ENCODE peak calls at places on chromosomes 7 and 10, in six cellular contexts. J is small intestine; I is OCI-LY7; C is Panc1; Y is neural progenitor cell; S is CD8-positive, alpha-beta T cell. A is an unnamed sample. For H3K4me1 and H3K9me3, the result is how much of the 10 kb centered on the place peaks cover.

GRCh38 chr10:118957141-118957825 is 72.2 kb upstream of the NANOS1 start:
- DNase-seq in Y (no peak), S (no peak), J (no peak), C (no peak), I (no peak), A (no peak)

GRCh38 chr10:56318816-56319215 is 42.2 kb downstream of the ZWINT start:
- DNase-seq in J (no peak), Y (no peak), C (no peak), S (no peak), I (no peak), A (no peak)

GRCh38 chr7:8259586-8260222 is 2.3 kb downstream of the ICA1 start:
- DNase-seq in C (no peak), S (no peak), J (no peak), Y (no peak), I (no peak), A (no peak)

GRCh38 chr7:151440799-151441443 is 980 bp upstream of the CRYGN start:
- DNase-seq in Y (no peak), S (no peak), C (no peak), I (no peak), J (no peak), A (no peak)

GRCh38 chr7:47763063-47763974 is 181.4 kb upstream of the TNS3 start:
- DNase-seq in S (no peak), J (peak), Y (peak), C (peak), I (no peak), A (no peak)

GRCh38 chr10:121337356-121337936 is 260.8 kb downstream of the FGFR2 start:
- DNase-seq in J (peak), C (no peak), I (no peak), Y (peak), S (no peak), A (no peak)

GRCh38 chr7:21767300-21767900 is 178.3 kb downstream of the CDCA7L start:
- DNase-seq in C (peak), I (peak), S (no peak), Y (peak), J (peak), A (peak)

GRCh38 chr7:129401228-129401967 is 32.8 kb upstream of the STRIP2 start:
- DNase-seq in Y (no peak), S (no peak), I (no peak), J (no peak), C (no peak), A (no peak)

GRCh38 chr10:58582045-58582444 is 69.4 kb downstream of the BICC1 start:
- DNase-seq in C (no peak), S (no peak), J (no peak), Y (no peak), I (no peak), A (no peak)

GRCh38 chr7:152136623-152137022 is 111.1 kb downstream of the GALNT11 start:
- DNase-seq in Y (peak), I (no peak), C (no peak), J (no peak), S (no peak), A (no peak)

GRCh38 chr10:26367771-26368170 is 70.4 kb upstream of the APBB1IP start:
- DNase-seq in S (peak), I (peak), J (peak), C (no peak), Y (peak), A (no peak)

GRCh38 chr10:42953684-42954674 is 122.9 kb upstream of the RET start:
- DNase-seq in S (no peak), I (no peak), Y (no peak), J (no peak), C (no peak), A (no peak)

GRCh38 chr7:114658188-114658587 is 243.6 kb downstream of the FOXP2 start:
- DNase-seq in I (no peak), Y (no peak), C (no peak), J (no peak), S (no peak), A (no peak)

GRCh38 chr10:97025613-97026242 is 160.0 kb downstream of the SLIT1 start:
- DNase-seq in C (no peak), S (peak), Y (peak), J (peak), I (peak), A (peak)

GRCh38 chr7:132697032-132697431 is 120.8 kb upstream of the PLXNA4 start:
- DNase-seq in Y (peak), J (no peak), I (no peak), C (no peak), S (no peak), A (no peak)

GRCh38 chr10:68516766-68517165 is 10.6 kb downstream of the SLC25A16 start:
- DNase-seq in S (no peak), C (no peak), Y (no peak), I (no peak), J (no peak), A (no peak)

GRCh38 chr10:122265896-122266295 is 5.2 kb upstream of the BTBD16 start:
- DNase-seq in I (no peak), C (no peak), Y (no peak), S (no peak), J (no peak), A (no peak)

GRCh38 chr7:17369686-17370426 is 71.4 kb downstream of the AHR start:
- DNase-seq in C (no peak), S (no peak), Y (no peak), I (no peak), J (peak), A (no peak)

GRCh38 chr10:124589491-124590006 is 127.9 kb downstream of the LHPP start:
- DNase-seq in I (no peak), J (no peak), Y (no peak), C (no peak), S (no peak), A (no peak)

GRCh38 chr10:56537984-56538383 is 176.9 kb upstream of the ZWINT start:
- DNase-seq in I (no peak), S (no peak), J (no peak), C (peak), Y (no peak), A (no peak)

GRCh38 chr7:1967512-1968396 is 265.0 kb downstream of the MAD1L1 start:
- DNase-seq in C (no peak), J (no peak), S (no peak), Y (no peak), I (no peak), A (no peak)

GRCh38 chr7:127885843-127886242 is 145.4 kb downstream of the LRRC4 start:
- DNase-seq in S (no peak), Y (no peak), J (no peak), C (no peak), I (no peak), A (no peak)

GRCh38 chr10:18666810-18667209 is 7.6 kb downstream of the ARL5B start:
- DNase-seq in C (no peak), J (no peak), S (no peak), I (no peak), Y (no peak), A (no peak)

GRCh38 chr7:32594965-32595364 is 99.7 kb downstream of the AVL9 start:
- DNase-seq in Y (no peak), S (no peak), I (no peak), C (no peak), J (no peak), A (no peak)

GRCh38 chr7:111362660-111363059 is 199.6 kb downstream of the IMMP2L start:
- DNase-seq in J (no peak), S (no peak), I (no peak), Y (peak), C (no peak), A (no peak)

GRCh38 chr10:103262229-103262628 is 14.7 kb upstream of the INA start:
- DNase-seq in S (no peak), Y (no peak), I (no peak), J (no peak), C (no peak), A (no peak)

GRCh38 chr7:115475774-115476407 is 554.0 kb downstream of the MDFIC start:
- DNase-seq in C (no peak), Y (peak), I (no peak), S (no peak), J (peak), A (no peak)

GRCh38 chr10:63431962-63432797 is 33.6 kb downstream of the JMJD1C start:
- DNase-seq in C (no peak), I (no peak), J (no peak), S (no peak), Y (no peak), A (no peak)

GRCh38 chr7:23357190-23358093 is 58.3 kb downstream of the MALSU1 start:
- DNase-seq in I (peak), J (peak), Y (no peak), S (no peak), C (peak), A (no peak)

GRCh38 chr7:74718336-74718735 is 55.5 kb upstream of the NCF1 start:
- DNase-seq in Y (no peak), J (no peak), S (no peak), I (no peak), C (no peak), A (no peak)

GRCh38 chr10:100872034-100872791 is 40.5 kb upstream of the SLF2 start:
- DNase-seq in C (peak), S (peak), I (peak), J (peak), Y (peak), A (peak)

GRCh38 chr7:31251441-31251840 is 89.1 kb downstream of the NEUROD6 start:
- DNase-seq in Y (peak), S (no peak), C (no peak), J (no peak), I (no peak), A (no peak)

GRCh38 chr10:47452495-47453434 is 31.1 kb downstream of the ANXA8 start:
- DNase-seq in J (no peak), Y (no peak), C (no peak), I (no peak), S (no peak), A (no peak)

GRCh38 chr10:33217854-33218253 is 116.6 kb downstream of the NRP1 start:
- DNase-seq in C (no peak), S (no peak), I (no peak), Y (no peak), J (no peak), A (no peak)

GRCh38 chr7:128882134-128882533 is 19.5 kb downstream of the ATP6V1F start:
- DNase-seq in J (no peak), C (no peak), I (no peak), Y (no peak), S (no peak), A (no peak)

GRCh38 chr7:132131196-132131595 is 445.1 kb downstream of the PLXNA4 start:
- DNase-seq in S (no peak), I (no peak), J (no peak), C (no peak), Y (no peak), A (no peak)

GRCh38 chr7:135919071-135919841 is 57.9 kb downstream of the MTPN start:
- DNase-seq in S (no peak), I (no peak), J (no peak), Y (no peak), C (no peak), A (no peak)

GRCh38 chr10:113268186-113268585 is 284.7 kb upstream of the HABP2 start:
- DNase-seq in S (no peak), J (no peak), I (no peak), C (no peak), Y (no peak), A (no peak)

GRCh38 chr10:72156223-72156622 is 59.6 kb upstream of the ANAPC16 start:
- DNase-seq in Y (no peak), C (no peak), S (no peak), J (no peak), I (no peak), A (no peak)

DNA sequence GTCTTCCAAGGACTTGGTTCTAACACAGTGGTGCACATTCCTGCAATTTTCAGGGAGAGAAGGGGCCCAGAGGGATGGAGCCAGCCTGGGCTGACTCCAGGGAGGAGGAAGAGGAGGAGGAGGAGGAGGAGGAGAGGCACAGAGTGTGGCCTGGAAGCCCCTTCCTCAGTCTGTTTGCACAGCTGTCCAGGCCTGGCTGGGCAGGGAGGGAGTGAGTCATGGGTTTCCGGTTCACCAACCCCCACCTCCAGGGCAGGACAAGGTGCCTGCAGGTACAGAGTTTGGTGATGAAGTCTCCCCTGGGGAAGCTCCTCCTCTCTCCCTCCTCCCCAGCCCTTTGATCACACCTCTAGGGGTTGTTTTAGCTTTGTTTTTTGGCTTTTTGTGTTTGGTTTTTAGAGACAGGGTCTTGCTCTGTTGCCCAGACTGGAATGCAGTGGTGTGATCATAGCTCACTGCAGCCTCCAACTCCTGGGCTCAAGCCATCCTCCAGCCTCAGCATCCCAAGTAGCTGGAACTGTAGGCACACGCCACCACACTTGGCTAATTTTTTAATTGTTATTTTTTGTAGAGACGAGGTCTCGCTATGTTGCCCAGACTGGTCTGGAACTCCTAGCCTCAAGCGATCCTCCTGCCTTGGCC is 77.5 kb upstream of the CUX1 start:
- DNase-seq in J (peak), I (peak), S (no peak), C (no peak), Y (no peak), A (no peak)
- H3K4me1 ChIP-seq in J (under half), I (half or more), S (under half), C (under half), Y (under half), A (under half)

GRCh38 chr10:15461353-15462108 is 90.4 kb upstream of the FAM171A1 start:
- DNase-seq in I (no peak), Y (no peak), J (no peak), C (no peak), S (no peak), A (no peak)

GRCh38 chr10:15457382-15457781 is 86.3 kb upstream of the FAM171A1 start:
- DNase-seq in Y (no peak), S (no peak), I (no peak), J (no peak), C (no peak), A (no peak)

GRCh38 chr10:15462253-15462885 is 91.3 kb upstream of the FAM171A1 start:
- DNase-seq in Y (no peak), I (no peak), J (no peak), C (no peak), S (no peak), A (no peak)

GRCh38 chr10:15460661-15461060 is 89.6 kb upstream of the FAM171A1 start:
- DNase-seq in S (no peak), J (no peak), I (no peak), Y (no peak), C (no peak), A (no peak)

DNA sequence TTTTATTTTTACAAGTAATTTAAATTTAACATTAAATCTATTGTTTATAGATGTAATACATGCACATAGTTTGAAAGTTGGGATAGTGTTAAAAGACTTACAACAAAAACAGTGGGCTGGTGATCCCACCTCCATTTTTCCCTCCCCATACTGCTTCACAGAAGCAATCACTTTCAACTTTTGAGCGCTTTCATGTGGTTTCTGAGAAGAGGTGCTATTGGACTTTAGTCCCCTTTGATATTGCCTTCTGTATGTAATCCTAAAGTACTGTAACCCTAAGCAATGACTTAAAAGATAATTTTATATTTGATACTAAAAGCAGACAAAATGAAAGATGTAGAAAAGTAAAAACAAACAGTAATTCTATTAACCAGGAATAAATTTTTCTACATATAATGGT is 88.1 kb upstream of the FAM171A1 start:
- DNase-seq in Y (no peak), I (no peak), C (no peak), J (no peak), S (no peak), A (no peak)
- H3K9me3 ChIP-seq in Y (under half), I (under half), C (under half), J (under half), S (under half), A (under half)

GRCh38 chr7:68917041-68917651 is 681.1 kb upstream of the AUTS2 start:
- DNase-seq in C (no peak), S (no peak), J (no peak), I (no peak), Y (no peak), A (no peak)

GRCh38 chr7:68911754-68912153 is 686.5 kb upstream of the AUTS2 start:
- DNase-seq in S (no peak), C (no peak), Y (no peak), I (no peak), J (no peak), A (no peak)
- H3K4me3 ChIP-seq in S (no peak), C (no peak), Y (no peak), I (no peak), J (no peak), A (no peak)

GRCh38 chr7:139733751-139734150 is 44.0 kb downstream of the HIPK2 start:
- DNase-seq in I (no peak), S (no peak), C (no peak), Y (no peak), J (no peak), A (no peak)

GRCh38 chr7:139731802-139732470 is 45.9 kb downstream of the HIPK2 start:
- DNase-seq in C (peak), I (no peak), Y (no peak), S (no peak), J (peak), A (no peak)

GRCh38 chr7:139734395-139734794 is 43.4 kb downstream of the HIPK2 start:
- DNase-seq in J (peak), S (no peak), C (peak), I (no peak), Y (no peak), A (no peak)

GRCh38 chr7:139730746-139731612 is 46.8 kb downstream of the HIPK2 start:
- DNase-seq in I (peak), J (no peak), C (no peak), Y (peak), S (no peak), A (peak)

GRCh38 chr7:139732471-139733167 is 45.2 kb downstream of the HIPK2 start:
- DNase-seq in S (no peak), J (no peak), Y (no peak), C (no peak), I (no peak), A (no peak)
- H3K4me1 ChIP-seq in S (under half), J (under half), Y (under half), C (under half), I (under half), A (under half)

GRCh38 chr7:157577061-157577460 is 240.3 kb downstream of the DNAJB6 start:
- DNase-seq in C (no peak), Y (no peak), S (no peak), J (no peak), I (no peak), A (peak)
- H3K9me3 ChIP-seq in C (under half), Y (under half), S (under half), J (under half), I (under half), A (under half)

GRCh38 chr10:70935631-70936030 is 47.3 kb upstream of the PCBD1 start:
- DNase-seq in Y (no peak), C (no peak), S (no peak), I (no peak), J (no peak), A (no peak)

GRCh38 chr10:70935125-70935625 is 46.8 kb upstream of the PCBD1 start:
- DNase-seq in I (no peak), Y (no peak), C (no peak), S (no peak), J (no peak), A (no peak)

GRCh38 chr10:70939397-70939796 is 51.0 kb upstream of the PCBD1 start:
- DNase-seq in J (no peak), S (no peak), I (no peak), C (no peak), Y (no peak), A (no peak)

GRCh38 chr10:70936111-70936510 is 47.7 kb upstream of the PCBD1 start:
- DNase-seq in C (no peak), J (no peak), I (no peak), S (no peak), Y (no peak), A (no peak)

GRCh38 chr10:70937661-70938060 is 49.3 kb upstream of the PCBD1 start:
- DNase-seq in Y (no peak), I (no peak), J (no peak), S (no peak), C (no peak), A (no peak)
- H3K4me3 ChIP-seq in Y (no peak), I (no peak), J (no peak), S (no peak), C (no peak), A (no peak)